ENCODE peak calls at places on chromosomes 4 and X, in four cellular contexts. One of them, this sample, is unnamed.

GRCh38 chrX:13087322-13088154 is 43.1 kb upstream of the FAM9C start:
- DNase-seq in K562: peak; percentile 16
- DNase-seq in keratinocyte: peak; percentile 15
- DNase-seq in H9: no peak
- DNase-seq in this sample: no peak

GRCh38 chr4:39469429-39470077 is 10.7 kb downstream of the LIAS start:
- DNase-seq in H9: peak; percentile 70
- DNase-seq in keratinocyte: no peak
- DNase-seq in K562: peak; percentile 67
- DNase-seq in this sample: peak; percentile 92

GRCh38 chrX:107666931-107667330 is 38.6 kb downstream of the PRPS1 start:
- DNase-seq in K562: no peak
- DNase-seq in keratinocyte: no peak
- DNase-seq in H9: no peak
- DNase-seq in this sample: no peak

GRCh38 chr4:15168759-15169158 is 166.5 kb downstream of the CPEB2 start:
- DNase-seq in H9: no peak
- DNase-seq in keratinocyte: no peak
- DNase-seq in K562: no peak
- DNase-seq in this sample: no peak

GRCh38 chrX:11319689-11320302 is 26.6 kb downstream of the AMELX start:
- DNase-seq in H9: no peak
- DNase-seq in keratinocyte: no peak
- DNase-seq in K562: no peak
- DNase-seq in this sample: peak; percentile 31

GRCh38 chr4:42331914-42332368 is 65.3 kb upstream of the SHISA3 start:
- DNase-seq in K562: no peak
- DNase-seq in keratinocyte: no peak
- DNase-seq in H9: no peak
- DNase-seq in this sample: peak; percentile 81

GRCh38 chr4:30719363-30720020 is 677 bp upstream of the PCDH7 start:
- DNase-seq in H9: peak; percentile 69
- DNase-seq in keratinocyte: no peak
- DNase-seq in K562: no peak
- DNase-seq in this sample: peak; percentile 73

GRCh38 chr4:108601517-108601916 is 18.9 kb upstream of the RPL34 start:
- DNase-seq in keratinocyte: no peak
- DNase-seq in K562: no peak
- DNase-seq in H9: no peak
- DNase-seq in this sample: no peak

GRCh38 chr4:27189683-27190082 is 329.0 kb downstream of the STIM2 start:
- DNase-seq in K562: no peak
- DNase-seq in H9: no peak
- DNase-seq in keratinocyte: no peak
- DNase-seq in this sample: no peak

GRCh38 chr4:176805155-176805554 is 12.4 kb upstream of the VEGFC start:
- DNase-seq in keratinocyte: no peak
- DNase-seq in H9: no peak
- DNase-seq in K562: no peak
- DNase-seq in this sample: peak; percentile 33

GRCh38 chr4:92189146-92189545 is 114.6 kb upstream of the GRID2 start:
- DNase-seq in keratinocyte: no peak
- DNase-seq in K562: no peak
- DNase-seq in H9: no peak
- DNase-seq in this sample: no peak

GRCh38 chr4:16217300-16218051 is 8.8 kb downstream of the TAPT1 start:
- DNase-seq in H9: no peak
- DNase-seq in K562: no peak
- DNase-seq in keratinocyte: no peak
- DNase-seq in this sample: no peak

GRCh38 chr4:7132730-7133582 is 59.4 kb upstream of the SORCS2 start:
- DNase-seq in K562: no peak
- DNase-seq in H9: no peak
- DNase-seq in keratinocyte: no peak
- DNase-seq in this sample: peak; percentile 76

GRCh38 chr4:10074767-10075105 is 41.9 kb downstream of the WDR1 start:
- DNase-seq in keratinocyte: no peak
- DNase-seq in K562: peak; percentile 37
- DNase-seq in H9: no peak
- DNase-seq in this sample: peak; percentile 67

GRCh38 chr4:131499139-131499873 is 1649.8 kb upstream of the PCDH10 start:
- DNase-seq in K562: peak; percentile 1
- DNase-seq in keratinocyte: no peak
- DNase-seq in H9: no peak
- DNase-seq in this sample: peak; percentile 90

GRCh38 chr4:169045862-169046584 is 36.0 kb upstream of the CBR4 start:
- DNase-seq in H9: peak; percentile 52
- DNase-seq in keratinocyte: no peak
- DNase-seq in K562: no peak
- DNase-seq in this sample: peak; percentile 14

GRCh38 chr4:73842696-73843095 is 6.2 kb downstream of the CXCL6 start:
- DNase-seq in K562: no peak
- DNase-seq in keratinocyte: no peak
- DNase-seq in H9: no peak
- DNase-seq in this sample: no peak

GRCh38 chr4:73839071-73839470 is 2.6 kb downstream of the CXCL6 start:
- DNase-seq in keratinocyte: no peak
- DNase-seq in H9: no peak
- DNase-seq in K562: no peak
- DNase-seq in this sample: no peak

GRCh38 chr4:73836373-73837269 is at the start of gene CXCL6:
- DNase-seq in keratinocyte: no peak
- DNase-seq in K562: no peak
- DNase-seq in H9: peak; percentile 64
- DNase-seq in this sample: peak; percentile 36

GRCh38 chr4:73841243-73841925 is 4.9 kb downstream of the CXCL6 start:
- DNase-seq in H9: no peak
- DNase-seq in keratinocyte: no peak
- DNase-seq in K562: no peak
- DNase-seq in this sample: peak; percentile 65

DNA sequence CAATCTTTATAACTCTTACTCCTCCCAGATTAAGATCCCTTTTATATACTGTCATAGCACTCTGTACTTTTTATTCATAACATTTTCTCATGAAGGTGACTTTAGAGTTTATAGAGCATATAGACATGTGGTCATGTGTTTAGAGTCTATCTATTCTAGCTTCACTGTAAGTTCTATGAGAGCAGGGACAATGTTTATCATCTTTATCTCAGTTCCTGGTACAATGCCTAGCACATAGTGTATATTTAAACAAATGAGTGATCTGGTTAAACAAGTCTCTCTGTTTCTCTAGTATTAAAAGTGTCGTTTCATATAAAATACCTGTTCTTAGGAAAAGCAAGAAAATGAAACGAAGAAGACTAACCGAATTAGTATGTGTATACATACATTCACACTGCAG is 3.2 kb downstream of the CXCL6 start:
- DNase-seq in keratinocyte: no peak
- DNase-seq in H9: no peak
- DNase-seq in K562: no peak
- DNase-seq in this sample: no peak
- H3K4me1 ChIP-seq in keratinocyte: peaks cover 33% of the 10 kb centered on the region
- H3K4me1 ChIP-seq in H9: no peaks in the 10 kb centered on the region
- H3K4me1 ChIP-seq in K562: no peaks in the 10 kb centered on the region
- H3K4me1 ChIP-seq in this sample: peaks cover 9% of the 10 kb centered on the region

DNA sequence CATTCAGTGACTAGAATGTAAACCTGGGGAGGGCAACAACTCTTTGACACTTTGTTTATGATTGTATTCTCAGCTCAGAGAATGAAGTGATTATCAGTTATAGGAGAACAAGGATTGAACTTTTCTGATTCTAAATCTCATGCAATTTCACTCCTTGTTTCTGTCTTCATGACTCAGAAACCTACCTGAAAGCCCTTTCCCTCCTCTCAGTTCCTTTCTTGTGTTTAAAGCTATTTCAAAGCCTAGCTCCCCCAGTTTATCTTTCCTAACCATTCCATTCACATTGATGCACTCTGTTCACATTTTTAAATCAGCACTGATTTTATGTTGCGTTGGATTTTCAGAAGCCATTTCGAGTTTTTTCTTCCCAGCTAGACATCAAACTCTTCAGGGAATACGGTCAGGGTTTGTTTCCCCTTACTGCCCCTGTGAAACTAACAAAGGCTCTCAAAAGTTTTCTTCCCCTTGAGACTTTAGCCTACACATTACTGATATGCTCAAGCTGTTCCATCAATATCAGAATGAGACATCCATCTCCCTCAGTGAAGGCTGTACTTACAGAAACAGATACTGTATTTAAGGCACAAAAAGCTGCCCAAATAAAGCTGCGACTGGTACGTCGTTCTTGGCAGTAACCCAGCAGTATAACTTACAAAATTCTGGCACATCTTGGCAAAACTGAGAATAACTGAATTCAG is 31.1 kb downstream of the SRPX start:
- DNase-seq in K562: no peak
- DNase-seq in H9: no peak
- DNase-seq in keratinocyte: no peak
- DNase-seq in this sample: peak; percentile 9
- H3K4me2 ChIP-seq in K562: no peak overlapping the region
- H3K4me2 ChIP-seq in H9: no peak overlapping the region
- H3K4me2 ChIP-seq in keratinocyte: no peak overlapping the region
- H3K4me2 ChIP-seq in this sample: no peak overlapping the region

GRCh38 chrX:20271730-20272129 is 5.0 kb upstream of the RPS6KA3 start:
- DNase-seq in H9: no peak
- DNase-seq in K562: no peak
- DNase-seq in keratinocyte: no peak
- DNase-seq in this sample: no peak

GRCh38 chrX:20269848-20270556 is 3.3 kb upstream of the RPS6KA3 start:
- DNase-seq in keratinocyte: no peak
- DNase-seq in H9: no peak
- DNase-seq in K562: no peak
- DNase-seq in this sample: no peak

GRCh38 chrX:20274121-20274520 is 7.4 kb upstream of the RPS6KA3 start:
- DNase-seq in H9: no peak
- DNase-seq in keratinocyte: no peak
- DNase-seq in K562: no peak
- DNase-seq in this sample: no peak

GRCh38 chrX:20270557-20270880 is 3.8 kb upstream of the RPS6KA3 start:
- DNase-seq in keratinocyte: no peak
- DNase-seq in H9: no peak
- DNase-seq in K562: no peak
- DNase-seq in this sample: peak; percentile 59

DNA sequence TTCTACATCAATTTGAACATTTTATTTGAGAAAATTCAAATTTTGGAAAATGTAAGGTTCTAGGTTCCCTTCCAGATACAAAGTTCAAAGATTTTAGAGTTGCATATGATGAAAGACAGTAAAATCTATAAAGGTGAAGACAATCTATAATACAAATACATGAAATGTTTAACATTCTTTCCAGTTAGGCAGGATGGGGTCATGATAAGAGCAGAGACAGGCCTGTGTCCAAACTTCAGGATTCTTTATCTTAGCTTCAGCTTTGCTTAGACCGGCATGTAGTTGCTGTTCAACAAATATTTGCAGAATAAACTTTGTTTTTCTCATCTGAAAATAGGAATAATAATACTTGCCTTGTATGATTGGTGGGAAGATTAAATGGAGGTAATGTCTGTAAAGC is 4.5 kb upstream of the RPS6KA3 start:
- DNase-seq in H9: no peak
- DNase-seq in K562: no peak
- DNase-seq in keratinocyte: no peak
- DNase-seq in this sample: no peak
- H3K9ac ChIP-seq in H9: no peak overlapping the region
- H3K9ac ChIP-seq in K562: no peak overlapping the region
- H3K9ac ChIP-seq in keratinocyte: no peak overlapping the region
- H3K9ac ChIP-seq in this sample: no peak overlapping the region

DNA sequence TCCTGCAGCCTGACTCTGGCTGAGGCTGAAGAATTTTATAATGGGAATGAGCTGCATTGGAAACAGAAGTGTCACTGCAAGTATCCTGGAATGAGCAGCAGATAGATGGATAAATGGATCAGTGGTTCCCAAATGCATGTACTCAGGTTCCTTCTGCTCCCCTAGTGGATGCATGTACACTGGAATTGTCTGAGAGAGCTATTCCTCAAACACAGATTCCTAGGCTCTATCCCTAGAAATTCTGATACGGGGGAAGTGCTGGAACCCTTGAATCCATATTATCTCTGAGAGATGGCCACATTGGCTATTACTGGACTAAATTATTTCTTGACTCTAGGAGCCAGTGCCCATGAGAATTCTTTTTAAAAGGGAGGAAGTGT is 64.8 kb downstream of the TMEM131L start:
- DNase-seq in H9: no peak
- DNase-seq in keratinocyte: no peak
- DNase-seq in K562: no peak
- DNase-seq in this sample: no peak
- H3K4me1 ChIP-seq in H9: peaks cover 8% of the 10 kb centered on the region
- H3K4me1 ChIP-seq in keratinocyte: no peaks in the 10 kb centered on the region
- H3K4me1 ChIP-seq in K562: peaks cover 16% of the 10 kb centered on the region
- H3K4me1 ChIP-seq in this sample: no peaks in the 10 kb centered on the region

DNA sequence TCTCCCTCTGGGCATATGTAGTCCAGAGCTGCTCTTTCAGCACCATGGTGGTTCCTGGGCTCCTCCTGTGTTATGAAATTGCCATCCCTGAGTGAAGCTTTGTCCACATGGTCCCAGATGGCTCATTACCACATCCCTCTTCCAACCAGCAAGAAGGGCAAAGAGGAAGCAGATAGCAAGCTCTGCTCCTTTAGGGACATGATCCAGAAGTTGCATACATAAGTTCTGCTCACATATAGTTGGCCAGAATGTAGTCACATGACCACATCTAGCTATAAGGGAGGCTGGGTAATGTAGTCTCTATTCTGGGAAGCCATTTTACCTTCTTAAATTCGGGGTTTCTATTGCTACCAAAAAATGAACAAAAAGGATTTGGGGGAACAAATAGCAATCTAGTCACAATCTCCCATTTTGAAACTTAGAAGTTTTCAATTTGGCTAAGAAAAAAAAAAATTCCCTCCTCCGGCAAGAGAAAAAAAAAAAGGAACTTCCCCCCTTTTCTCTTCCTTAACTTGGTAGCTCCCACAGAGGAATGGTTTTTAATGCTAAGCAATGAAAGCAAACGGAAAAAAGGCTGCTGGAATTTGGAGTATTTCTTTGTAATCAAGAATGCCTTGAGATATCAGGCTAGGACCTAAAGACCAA is 88.2 kb upstream of the USP9X start:
- DNase-seq in keratinocyte: no peak
- DNase-seq in H9: peak; percentile 37
- DNase-seq in K562: peak; percentile 73
- DNase-seq in this sample: peak; percentile 85
- H3K4me2 ChIP-seq in keratinocyte: no peak overlapping the region
- H3K4me2 ChIP-seq in H9: peak overlapping the region; percentile 36
- H3K4me2 ChIP-seq in K562: peak overlapping the region; percentile 71
- H3K4me2 ChIP-seq in this sample: peak overlapping the region; percentile 44

This sample was measured in fibroblast of lung.